ENCODE peak calls at places on chromosomes 13 and 19, in seven cellular contexts. One of them, this sample, is unnamed.

GRCh38 chr19:28961772-28962500 is 251.0 kb downstream of the UQCRFS1 start:
- DNase-seq in breast epithelium: no peak
- DNase-seq in stimulated activated CD4-positive, alpha-beta T cell treated with anti-CD3 and anti-CD28 coated beads, Interleukin-1b, Interleukin-23, amount 100 ng/mL, for 1 hour: no peak
- DNase-seq in cardiac fibroblast: peak
- DNase-seq in ELR: peak
- DNase-seq in Peyer's patch: no peak
- DNase-seq in activated CD4-positive, alpha-beta T cell treated with anti-CD3 and anti-CD28 coated beads for 1 hour: no peak
- DNase-seq in this sample: no peak

GRCh38 chr13:45340422-45341033 is 455 bp downstream of the TPT1 start:
- DNase-seq in breast epithelium: peak
- DNase-seq in stimulated activated CD4-positive, alpha-beta T cell treated with anti-CD3 and anti-CD28 coated beads, Interleukin-1b, Interleukin-23, amount 100 ng/mL, for 1 hour: peak
- DNase-seq in cardiac fibroblast: peak
- DNase-seq in ELR: peak
- DNase-seq in Peyer's patch: peak
- DNase-seq in activated CD4-positive, alpha-beta T cell treated with anti-CD3 and anti-CD28 coated beads for 1 hour: peak
- DNase-seq in this sample: peak

GRCh38 chr13:98650376-98651107 is 73.6 kb upstream of the STK24 start:
- DNase-seq in breast epithelium: no peak
- DNase-seq in stimulated activated CD4-positive, alpha-beta T cell treated with anti-CD3 and anti-CD28 coated beads, Interleukin-1b, Interleukin-23, amount 100 ng/mL, for 1 hour: no peak
- DNase-seq in cardiac fibroblast: no peak
- DNase-seq in ELR: no peak
- DNase-seq in Peyer's patch: peak
- DNase-seq in activated CD4-positive, alpha-beta T cell treated with anti-CD3 and anti-CD28 coated beads for 1 hour: no peak
- DNase-seq in this sample: no peak

GRCh38 chr13:48504606-48505369 is 28.1 kb downstream of the RCBTB2 start:
- DNase-seq in breast epithelium: no peak
- DNase-seq in stimulated activated CD4-positive, alpha-beta T cell treated with anti-CD3 and anti-CD28 coated beads, Interleukin-1b, Interleukin-23, amount 100 ng/mL, for 1 hour: no peak
- DNase-seq in cardiac fibroblast: no peak
- DNase-seq in ELR: no peak
- DNase-seq in Peyer's patch: no peak
- DNase-seq in activated CD4-positive, alpha-beta T cell treated with anti-CD3 and anti-CD28 coated beads for 1 hour: no peak
- DNase-seq in this sample: no peak

GRCh38 chr13:109271991-109272454 is 514.4 kb downstream of the IRS2 start:
- DNase-seq in breast epithelium: no peak
- DNase-seq in stimulated activated CD4-positive, alpha-beta T cell treated with anti-CD3 and anti-CD28 coated beads, Interleukin-1b, Interleukin-23, amount 100 ng/mL, for 1 hour: no peak
- DNase-seq in cardiac fibroblast: peak
- DNase-seq in ELR: no peak
- DNase-seq in Peyer's patch: no peak
- DNase-seq in activated CD4-positive, alpha-beta T cell treated with anti-CD3 and anti-CD28 coated beads for 1 hour: no peak
- DNase-seq in this sample: no peak

GRCh38 chr13:48500652-48501197 is 32.2 kb downstream of the RCBTB2 start:
- DNase-seq in breast epithelium: no peak
- DNase-seq in stimulated activated CD4-positive, alpha-beta T cell treated with anti-CD3 and anti-CD28 coated beads, Interleukin-1b, Interleukin-23, amount 100 ng/mL, for 1 hour: no peak
- DNase-seq in cardiac fibroblast: peak
- DNase-seq in ELR: peak
- DNase-seq in Peyer's patch: no peak
- DNase-seq in activated CD4-positive, alpha-beta T cell treated with anti-CD3 and anti-CD28 coated beads for 1 hour: no peak
- DNase-seq in this sample: peak

GRCh38 chr19:13033819-13034611 is 38.7 kb downstream of the NFIX start:
- DNase-seq in breast epithelium: peak
- DNase-seq in stimulated activated CD4-positive, alpha-beta T cell treated with anti-CD3 and anti-CD28 coated beads, Interleukin-1b, Interleukin-23, amount 100 ng/mL, for 1 hour: no peak
- DNase-seq in cardiac fibroblast: peak
- DNase-seq in ELR: peak
- DNase-seq in Peyer's patch: peak
- DNase-seq in activated CD4-positive, alpha-beta T cell treated with anti-CD3 and anti-CD28 coated beads for 1 hour: no peak
- DNase-seq in this sample: peak

GRCh38 chr13:106479849-106480400 is 55.5 kb downstream of the EFNB2 start:
- DNase-seq in breast epithelium: no peak
- DNase-seq in stimulated activated CD4-positive, alpha-beta T cell treated with anti-CD3 and anti-CD28 coated beads, Interleukin-1b, Interleukin-23, amount 100 ng/mL, for 1 hour: no peak
- DNase-seq in cardiac fibroblast: no peak
- DNase-seq in ELR: no peak
- DNase-seq in Peyer's patch: no peak
- DNase-seq in activated CD4-positive, alpha-beta T cell treated with anti-CD3 and anti-CD28 coated beads for 1 hour: no peak
- DNase-seq in this sample: no peak

GRCh38 chr19:10468133-10468532 is 35.0 kb downstream of the KEAP1 start:
- DNase-seq in breast epithelium: no peak
- DNase-seq in stimulated activated CD4-positive, alpha-beta T cell treated with anti-CD3 and anti-CD28 coated beads, Interleukin-1b, Interleukin-23, amount 100 ng/mL, for 1 hour: no peak
- DNase-seq in cardiac fibroblast: no peak
- DNase-seq in ELR: no peak
- DNase-seq in Peyer's patch: no peak
- DNase-seq in activated CD4-positive, alpha-beta T cell treated with anti-CD3 and anti-CD28 coated beads for 1 hour: no peak
- DNase-seq in this sample: no peak

GRCh38 chr13:31818236-31818635 is 78.9 kb downstream of the RXFP2 start:
- DNase-seq in breast epithelium: no peak
- DNase-seq in stimulated activated CD4-positive, alpha-beta T cell treated with anti-CD3 and anti-CD28 coated beads, Interleukin-1b, Interleukin-23, amount 100 ng/mL, for 1 hour: no peak
- DNase-seq in cardiac fibroblast: peak
- DNase-seq in ELR: peak
- DNase-seq in Peyer's patch: no peak
- DNase-seq in activated CD4-positive, alpha-beta T cell treated with anti-CD3 and anti-CD28 coated beads for 1 hour: no peak
- DNase-seq in this sample: no peak